ENCODE peak calls at places on chromosomes 1 and 21, in nine cellular contexts. E is cardiac fibroblast; C is neural crest cell; Z is suprapubic skin; W is choroid plexus epithelial cell; Q is CD8-positive, alpha-beta T cell; F is GM13977; D is upper lobe of right lung; B is cardiac muscle cell. Y is an unnamed sample.

GRCh38 chr1:234616644-234617043 is 6.7 kb upstream of the IRF2BP2 start:
- DNase-seq in E (peak; percentile 69), C (no peak), Z (no peak), W (peak; percentile 66), Q (no peak), F (no peak), D (no peak), B (peak; percentile 40), Y (peak; percentile 65)

GRCh38 chr1:228867093-228867950 is 132.0 kb downstream of the RHOU start:
- DNase-seq in E (peak; percentile 34), C (no peak), Z (no peak), W (peak; percentile 88), Q (no peak), F (no peak), D (no peak), B (peak; percentile 60), Y (peak; percentile 4)

GRCh38 chr1:3423245-3423829 is 31.1 kb upstream of the ARHGEF16 start:
- DNase-seq in E (no peak), C (no peak), Z (no peak), W (no peak), Q (no peak), F (no peak), D (peak; percentile 86), B (no peak), Y (no peak)

GRCh38 chr1:207027221-207027777 is 5.3 kb downstream of the C1orf116 start:
- DNase-seq in E (no peak), C (no peak), Z (no peak), W (no peak), Q (no peak), F (no peak), D (peak; percentile 75), B (no peak), Y (peak; percentile 64)

GRCh38 chr21:33286600-33287456 is 20.7 kb downstream of the IL10RB start:
- DNase-seq in E (peak; percentile 87), C (no peak), Z (no peak), W (peak; percentile 82), Q (no peak), F (no peak), D (no peak), B (peak; percentile 87), Y (peak; percentile 87)

GRCh38 chr1:72007312-72007711 is 275.0 kb downstream of the NEGR1 start:
- DNase-seq in E (no peak), C (no peak), Z (no peak), W (no peak), Q (no peak), F (no peak), D (no peak), B (no peak), Y (no peak)

GRCh38 chr1:115098979-115099692 is 9.8 kb upstream of the TSPAN2 start:
- DNase-seq in E (peak; percentile 32), C (no peak), Z (no peak), W (peak; percentile 62), Q (peak; percentile 76), F (peak; percentile 53), D (no peak), B (peak; percentile 52), Y (peak; percentile 71)

GRCh38 chr1:203930343-203930742 is 68.9 kb downstream of the SNRPE start:
- DNase-seq in E (peak; percentile 81), C (no peak), Z (no peak), W (peak; percentile 86), Q (no peak), F (no peak), D (no peak), B (peak; percentile 88), Y (peak; percentile 58)

GRCh38 chr1:37656881-37657280 is 22.2 kb upstream of the RSPO1 start:
- DNase-seq in E (no peak), C (no peak), Z (no peak), W (no peak), Q (no peak), F (no peak), D (no peak), B (no peak), Y (no peak)

DNA sequence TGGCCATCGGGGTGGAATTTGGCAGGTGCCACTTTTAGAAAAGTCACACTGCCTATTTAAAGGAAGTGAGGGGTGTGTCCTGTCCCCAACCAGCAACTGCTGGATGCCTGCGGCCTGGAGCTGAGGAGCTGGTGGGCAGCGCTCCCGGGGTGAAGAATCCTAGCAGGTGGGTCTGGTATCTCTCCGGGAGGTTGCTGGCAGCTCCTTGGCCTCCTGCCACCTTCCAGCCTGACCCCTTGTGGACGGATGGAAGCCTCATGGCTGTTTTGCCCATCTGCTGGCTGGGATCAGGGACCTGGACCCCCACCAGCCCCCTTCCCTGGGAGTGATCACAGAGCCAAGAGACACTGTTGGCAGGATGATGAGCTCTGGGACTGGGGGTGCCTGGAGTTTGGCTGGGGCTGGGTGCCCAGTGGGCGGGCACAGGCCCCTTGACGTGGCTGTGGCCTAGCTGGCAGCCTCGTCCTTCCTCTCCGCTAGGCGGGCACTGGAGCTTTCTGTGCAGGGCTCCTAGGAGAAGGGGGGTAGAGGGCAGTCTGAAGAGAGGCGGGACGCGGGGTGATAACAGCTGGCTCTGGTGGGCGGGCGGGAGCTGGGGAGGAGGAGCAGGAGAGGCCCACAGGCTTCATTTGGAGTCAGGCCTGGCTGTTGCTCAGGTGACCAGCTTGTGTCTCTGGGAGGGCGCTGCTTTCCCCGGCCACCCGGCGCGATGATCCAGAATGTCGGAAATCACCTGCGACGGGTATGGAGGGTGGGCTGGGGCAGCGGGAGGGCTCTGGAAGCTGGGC is at the start of gene ACOT11:
- DNase-seq in E (peak; percentile 92), C (no peak), Z (peak; percentile 85), W (peak; percentile 47), Q (no peak), F (peak; percentile 13), D (peak; percentile 82), B (peak; percentile 87), Y (peak; percentile 39)
- TF ChIP-seq CTCF in E (no peak), C (peak; percentile 15), Z (peak; percentile 32), W (peak; percentile 44), Q (no peak), F (peak; percentile 11), D (peak; percentile 34), B (peak; percentile 62), Y (no peak)

DNA sequence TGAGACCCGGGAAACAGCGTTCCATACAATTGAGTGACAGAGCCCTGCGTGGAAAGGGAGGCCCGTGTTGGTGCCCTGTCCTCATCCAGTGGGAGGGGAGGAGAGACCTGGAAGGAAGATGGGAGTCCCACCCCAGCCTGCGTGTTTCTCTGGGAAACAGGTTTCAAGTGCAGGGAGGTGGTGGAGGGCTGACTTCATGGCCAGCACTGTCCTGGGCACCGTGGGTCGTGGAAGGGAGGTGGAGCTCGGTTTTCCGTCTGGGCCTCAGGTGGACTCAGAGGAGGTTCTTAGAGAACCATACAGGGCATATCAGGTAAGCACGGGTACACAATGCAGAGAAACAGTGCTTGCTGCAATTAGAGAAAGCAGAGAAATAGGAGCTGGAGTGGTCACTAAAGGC is 222.6 kb downstream of the CAMTA1 start:
- DNase-seq in E (no peak), C (no peak), Z (no peak), W (no peak), Q (no peak), F (no peak), D (no peak), B (no peak), Y (no peak)
- TF ChIP-seq CTCF in E (no peak), C (no peak), Z (no peak), W (no peak), Q (no peak), F (no peak), D (no peak), B (no peak), Y (no peak)

GRCh38 chr1:226635456-226635941 is 86.9 kb downstream of the STUM start:
- DNase-seq in E (no peak), C (no peak), Z (peak; percentile 74), W (no peak), Q (peak; percentile 53), F (no peak), D (peak; percentile 53), B (no peak), Y (no peak)

GRCh38 chr1:226634611-226635246 is 86.2 kb downstream of the STUM start:
- DNase-seq in E (no peak), C (no peak), Z (peak; percentile 74), W (no peak), Q (no peak), F (no peak), D (peak; percentile 61), B (no peak), Y (no peak)

GRCh38 chr1:226633541-226634155 is 85.1 kb downstream of the STUM start:
- DNase-seq in E (no peak), C (no peak), Z (peak; percentile 71), W (no peak), Q (no peak), F (no peak), D (peak; percentile 47), B (no peak), Y (no peak)

GRCh38 chr1:226632922-226633351 is 84.4 kb downstream of the STUM start:
- DNase-seq in E (no peak), C (no peak), Z (peak; percentile 75), W (no peak), Q (no peak), F (no peak), D (peak; percentile 89), B (no peak), Y (no peak)

DNA sequence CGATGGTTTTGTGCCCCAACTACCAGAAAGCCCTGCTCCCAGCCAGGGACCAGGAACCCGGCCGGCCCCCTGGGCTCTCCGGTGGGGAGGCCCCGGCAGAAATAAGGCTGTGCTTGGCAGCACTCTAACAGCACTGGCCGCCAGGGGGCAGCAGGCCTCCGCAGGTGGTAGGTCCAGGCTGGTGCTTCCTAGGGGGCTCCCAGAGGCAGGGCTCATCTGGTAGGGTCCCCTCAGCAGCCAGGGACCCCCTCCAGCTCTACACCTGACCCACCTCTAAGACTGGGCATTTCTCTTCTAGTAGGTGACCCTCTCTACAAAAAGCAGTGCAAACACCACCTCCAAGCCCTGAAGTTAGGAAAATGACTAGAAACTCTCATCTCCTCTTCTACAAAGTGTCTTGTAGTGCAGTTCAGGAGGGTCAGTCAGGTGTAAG is 85.6 kb downstream of the STUM start:
- DNase-seq in E (peak; percentile 75), C (peak; percentile 82), Z (peak; percentile 86), W (peak; percentile 78), Q (peak; percentile 85), F (peak; percentile 84), D (peak; percentile 91), B (peak; percentile 75), Y (peak; percentile 21)
- TF ChIP-seq CTCF in E (peak; percentile 93), C (peak; percentile 99), Z (peak; percentile 87), W (peak; percentile 93), Q (peak; percentile 96), F (peak; percentile 99), D (peak; percentile 97), B (peak; percentile 91), Y (peak; percentile 66)

GRCh38 chr21:28725396-28725795 is 267.3 kb downstream of the LTN1 start:
- DNase-seq in E (peak; percentile 19), C (no peak), Z (no peak), W (no peak), Q (no peak), F (no peak), D (no peak), B (peak; percentile 25), Y (peak; percentile 36)

GRCh38 chr21:28727809-28728208 is 264.9 kb downstream of the LTN1 start:
- DNase-seq in E (no peak), C (no peak), Z (no peak), W (no peak), Q (no peak), F (no peak), D (no peak), B (no peak), Y (no peak)

GRCh38 chr21:28731700-28732321 is 260.9 kb downstream of the LTN1 start:
- DNase-seq in E (no peak), C (no peak), Z (no peak), W (no peak), Q (no peak), F (no peak), D (no peak), B (no peak), Y (no peak)

GRCh38 chr21:28734522-28735175 is 258.0 kb downstream of the LTN1 start:
- DNase-seq in E (no peak), C (no peak), Z (no peak), W (no peak), Q (no peak), F (no peak), D (no peak), B (no peak), Y (no peak)

GRCh38 chr21:28729887-28730286 is 262.8 kb downstream of the LTN1 start:
- DNase-seq in E (no peak), C (no peak), Z (no peak), W (no peak), Q (no peak), F (no peak), D (no peak), B (no peak), Y (no peak)
- TF ChIP-seq CTCF in E (no peak), C (no peak), Z (no peak), W (no peak), Q (no peak), F (no peak), D (no peak), B (no peak), Y (no peak)

Y was measured in astrocyte.